ENCODE peak calls at places on chromosomes 16 and 17, in seven cellular contexts. One of them, this sample, is unnamed.

GRCh38 chr17:58591455-58591854 is 77.0 kb upstream of the MTMR4 start:
- DNase-seq in H1: no peak
- DNase-seq in Panc1: no peak
- DNase-seq in stomach: no peak
- DNase-seq in HL-60: no peak
- DNase-seq in endothelial cell of umbilical vein: no peak
- DNase-seq in GM23338: peak; percentile 42
- DNase-seq in this sample: no peak

GRCh38 chr16:86901483-86901882 is 323.1 kb downstream of the FOXL1 start:
- DNase-seq in H1: no peak
- DNase-seq in stomach: no peak
- DNase-seq in Panc1: no peak
- DNase-seq in GM23338: no peak
- DNase-seq in HL-60: no peak
- DNase-seq in endothelial cell of umbilical vein: peak; percentile 94
- DNase-seq in this sample: no peak

GRCh38 chr17:781920-782731 is at the start of the genes GLOD4 and MRM3:
- DNase-seq in HL-60: peak; percentile 70
- DNase-seq in H1: no peak
- DNase-seq in endothelial cell of umbilical vein: peak; percentile 92
- DNase-seq in Panc1: peak; percentile 62
- DNase-seq in GM23338: peak; percentile 84
- DNase-seq in stomach: peak; percentile 97
- DNase-seq in this sample: no peak

GRCh38 chr17:16419929-16420271 is 4.5 kb downstream of the TRPV2 start:
- DNase-seq in endothelial cell of umbilical vein: no peak
- DNase-seq in HL-60: no peak
- DNase-seq in GM23338: no peak
- DNase-seq in stomach: no peak
- DNase-seq in Panc1: no peak
- DNase-seq in H1: no peak
- DNase-seq in this sample: no peak

GRCh38 chr17:1469231-1469852 is 13.3 kb upstream of the CRK start:
- DNase-seq in H1: no peak
- DNase-seq in endothelial cell of umbilical vein: no peak
- DNase-seq in Panc1: no peak
- DNase-seq in GM23338: peak; percentile 72
- DNase-seq in stomach: no peak
- DNase-seq in HL-60: no peak
- DNase-seq in this sample: no peak

GRCh38 chr17:60082946-60083471 is 4.3 kb upstream of the HEATR6 start:
- DNase-seq in endothelial cell of umbilical vein: no peak
- DNase-seq in stomach: no peak
- DNase-seq in GM23338: no peak
- DNase-seq in HL-60: no peak
- DNase-seq in Panc1: no peak
- DNase-seq in H1: no peak
- DNase-seq in this sample: no peak

GRCh38 chr16:54006693-54007092 is 279.9 kb downstream of the IRX3 start:
- DNase-seq in stomach: no peak
- DNase-seq in H1: no peak
- DNase-seq in HL-60: no peak
- DNase-seq in GM23338: no peak
- DNase-seq in Panc1: no peak
- DNase-seq in endothelial cell of umbilical vein: no peak
- DNase-seq in this sample: no peak

GRCh38 chr16:30066882-30067583 is 1.5 kb downstream of the ALDOA start:
- DNase-seq in H1: no peak
- DNase-seq in endothelial cell of umbilical vein: no peak
- DNase-seq in HL-60: no peak
- DNase-seq in Panc1: no peak
- DNase-seq in stomach: no peak
- DNase-seq in GM23338: no peak
- DNase-seq in this sample: no peak

GRCh38 chr17:39139137-39139516 is 12.3 kb downstream of the PLXDC1 start:
- DNase-seq in HL-60: no peak
- DNase-seq in H1: no peak
- DNase-seq in Panc1: no peak
- DNase-seq in GM23338: no peak
- DNase-seq in endothelial cell of umbilical vein: no peak
- DNase-seq in stomach: no peak
- DNase-seq in this sample: no peak

GRCh38 chr17:1485748-1486376 is 6.6 kb downstream of the MYO1C start:
- DNase-seq in HL-60: no peak
- DNase-seq in endothelial cell of umbilical vein: peak; percentile 39
- DNase-seq in stomach: peak; percentile 73
- DNase-seq in GM23338: peak; percentile 54
- DNase-seq in Panc1: no peak
- DNase-seq in H1: no peak
- DNase-seq in this sample: no peak

GRCh38 chr16:68548947-68549346 is 9.9 kb downstream of the ZFP90 start:
- DNase-seq in Panc1: no peak
- DNase-seq in endothelial cell of umbilical vein: no peak
- DNase-seq in H1: no peak
- DNase-seq in GM23338: no peak
- DNase-seq in HL-60: no peak
- DNase-seq in stomach: no peak
- DNase-seq in this sample: no peak

GRCh38 chr17:15342460-15342859 is 1.1 kb upstream of the TEKT3 start:
- DNase-seq in stomach: no peak
- DNase-seq in GM23338: no peak
- DNase-seq in endothelial cell of umbilical vein: no peak
- DNase-seq in Panc1: no peak
- DNase-seq in H1: no peak
- DNase-seq in HL-60: no peak
- DNase-seq in this sample: no peak

GRCh38 chr17:38745545-38745944 is 2.6 kb downstream of the PCGF2 start:
- DNase-seq in endothelial cell of umbilical vein: no peak
- DNase-seq in Panc1: no peak
- DNase-seq in stomach: no peak
- DNase-seq in GM23338: no peak
- DNase-seq in HL-60: no peak
- DNase-seq in H1: no peak
- DNase-seq in this sample: no peak

GRCh38 chr17:18253187-18253884 is 5.2 kb downstream of the FLII start:
- DNase-seq in GM23338: no peak
- DNase-seq in Panc1: no peak
- DNase-seq in H1: no peak
- DNase-seq in HL-60: no peak
- DNase-seq in stomach: no peak
- DNase-seq in endothelial cell of umbilical vein: no peak
- DNase-seq in this sample: no peak

GRCh38 chr17:9206160-9206988 is 185.1 kb downstream of the NTN1 start:
- DNase-seq in HL-60: no peak
- DNase-seq in endothelial cell of umbilical vein: no peak
- DNase-seq in H1: no peak
- DNase-seq in GM23338: no peak
- DNase-seq in Panc1: no peak
- DNase-seq in stomach: no peak
- DNase-seq in this sample: no peak

GRCh38 chr17:32903774-32904673 is 23.9 kb upstream of the TMEM98 start:
- DNase-seq in H1: no peak
- DNase-seq in Panc1: no peak
- DNase-seq in GM23338: no peak
- DNase-seq in HL-60: no peak
- DNase-seq in endothelial cell of umbilical vein: no peak
- DNase-seq in stomach: no peak
- DNase-seq in this sample: no peak

GRCh38 chr16:89841275-89841674 is 13.0 kb downstream of the SPIRE2 start:
- DNase-seq in stomach: no peak
- DNase-seq in H1: no peak
- DNase-seq in HL-60: no peak
- DNase-seq in endothelial cell of umbilical vein: no peak
- DNase-seq in Panc1: no peak
- DNase-seq in GM23338: no peak
- DNase-seq in this sample: no peak

GRCh38 chr17:69960755-69961154 is 114.3 kb upstream of the KCNJ16 start:
- DNase-seq in stomach: peak; percentile 62
- DNase-seq in HL-60: no peak
- DNase-seq in H1: no peak
- DNase-seq in endothelial cell of umbilical vein: no peak
- DNase-seq in Panc1: no peak
- DNase-seq in GM23338: no peak
- DNase-seq in this sample: no peak

GRCh38 chr16:660459-661183 is 7.3 kb upstream of the RHOT2 start:
- DNase-seq in Panc1: no peak
- DNase-seq in endothelial cell of umbilical vein: peak; percentile 88
- DNase-seq in HL-60: peak; percentile 85
- DNase-seq in stomach: peak; percentile 97
- DNase-seq in GM23338: peak; percentile 96
- DNase-seq in H1: no peak
- DNase-seq in this sample: no peak

GRCh38 chr16:48124266-48124665 is 31.5 kb downstream of the ABCC12 start:
- DNase-seq in stomach: no peak
- DNase-seq in HL-60: no peak
- DNase-seq in H1: no peak
- DNase-seq in GM23338: no peak
- DNase-seq in endothelial cell of umbilical vein: no peak
- DNase-seq in Panc1: no peak
- DNase-seq in this sample: no peak

GRCh38 chr16:11360581-11360980 is 15.3 kb downstream of the RMI2 start:
- DNase-seq in HL-60: no peak
- DNase-seq in Panc1: no peak
- DNase-seq in GM23338: no peak
- DNase-seq in endothelial cell of umbilical vein: no peak
- DNase-seq in H1: no peak
- DNase-seq in stomach: no peak
- DNase-seq in this sample: no peak

GRCh38 chr17:48564200-48565023 is 13.7 kb downstream of the HOXB4 start:
- DNase-seq in endothelial cell of umbilical vein: peak; percentile 40
- DNase-seq in H1: no peak
- DNase-seq in HL-60: no peak
- DNase-seq in stomach: no peak
- DNase-seq in Panc1: no peak
- DNase-seq in GM23338: no peak
- DNase-seq in this sample: no peak
- H3K27me3 ChIP-seq in endothelial cell of umbilical vein: no peaks in the 10 kb centered on the region
- H3K27me3 ChIP-seq in H1: peaks cover 100% of the 10 kb centered on the region
- H3K27me3 ChIP-seq in HL-60: peaks cover 43% of the 10 kb centered on the region
- H3K27me3 ChIP-seq in stomach: no peaks in the 10 kb centered on the region
- H3K27me3 ChIP-seq in Panc1: no peaks in the 10 kb centered on the region
- H3K27me3 ChIP-seq in GM23338: peaks cover 100% of the 10 kb centered on the region
- H3K27me3 ChIP-seq in this sample: peaks cover 13% of the 10 kb centered on the region

DNA sequence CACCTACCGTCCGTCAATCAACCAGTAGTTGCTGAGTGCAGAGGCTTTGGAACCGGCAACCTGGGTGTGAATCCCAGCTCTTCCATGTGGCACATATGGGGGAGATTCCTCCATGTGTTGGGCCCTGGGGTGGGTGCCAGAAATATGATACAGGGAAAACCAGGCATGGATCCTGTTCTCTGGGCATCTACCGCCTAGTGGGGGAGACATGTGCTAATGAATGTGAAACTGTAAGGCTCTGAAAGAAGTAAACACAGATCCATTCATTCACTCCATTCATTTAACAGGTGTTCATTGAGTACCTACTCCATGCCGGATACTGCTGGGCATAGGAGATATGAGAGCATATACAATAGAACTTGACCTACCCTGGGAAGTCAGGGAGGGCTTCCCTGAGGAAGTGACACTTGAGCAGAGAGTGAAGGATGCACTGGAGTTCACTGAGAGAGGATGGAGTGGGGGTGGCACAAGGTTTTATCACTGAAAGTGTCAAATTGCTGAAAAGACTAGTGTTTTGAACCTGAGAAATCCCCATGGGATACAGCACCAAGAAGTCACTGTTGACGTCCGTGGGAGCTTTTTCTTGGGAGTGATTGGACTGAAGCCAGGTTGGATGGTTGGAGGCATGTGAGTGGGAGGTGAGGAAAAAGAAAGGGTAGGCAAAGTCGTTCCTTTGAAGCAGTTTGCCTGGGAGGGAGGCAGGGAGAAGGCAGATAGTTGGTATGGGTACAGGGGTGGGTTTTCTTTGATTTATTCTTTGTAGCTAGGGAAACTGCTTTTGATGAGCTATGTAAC is 39.7 kb upstream of the SDK2 start:
- DNase-seq in Panc1: no peak
- DNase-seq in endothelial cell of umbilical vein: no peak
- DNase-seq in stomach: no peak
- DNase-seq in H1: no peak
- DNase-seq in GM23338: no peak
- DNase-seq in HL-60: no peak
- DNase-seq in this sample: no peak
- TF ChIP-seq CTCF in Panc1: no peak
- TF ChIP-seq CTCF in endothelial cell of umbilical vein: no peak
- TF ChIP-seq CTCF in stomach: no peak
- TF ChIP-seq CTCF in H1: no peak
- TF ChIP-seq CTCF in GM23338: no peak
- TF ChIP-seq CTCF in HL-60: no peak
- TF ChIP-seq CTCF in this sample: no peak

GRCh38 chr16:57837305-57838125 is 35.2 kb upstream of the KIFC3 start:
- DNase-seq in GM23338: peak; percentile 22
- DNase-seq in HL-60: no peak
- DNase-seq in H1: no peak
- DNase-seq in stomach: no peak
- DNase-seq in Panc1: no peak
- DNase-seq in endothelial cell of umbilical vein: no peak
- DNase-seq in this sample: no peak

GRCh38 chr16:57842606-57843005 is 40.3 kb upstream of the KIFC3 start:
- DNase-seq in HL-60: no peak
- DNase-seq in endothelial cell of umbilical vein: no peak
- DNase-seq in Panc1: no peak
- DNase-seq in stomach: no peak
- DNase-seq in H1: no peak
- DNase-seq in GM23338: no peak
- DNase-seq in this sample: no peak

GRCh38 chr16:57840833-57841232 is 38.5 kb upstream of the KIFC3 start:
- DNase-seq in Panc1: no peak
- DNase-seq in GM23338: no peak
- DNase-seq in H1: no peak
- DNase-seq in HL-60: no peak
- DNase-seq in stomach: no peak
- DNase-seq in endothelial cell of umbilical vein: no peak
- DNase-seq in this sample: no peak

GRCh38 chr16:57834936-57835335 is 32.6 kb upstream of the KIFC3 start:
- DNase-seq in stomach: no peak
- DNase-seq in GM23338: peak; percentile 58
- DNase-seq in endothelial cell of umbilical vein: no peak
- DNase-seq in Panc1: no peak
- DNase-seq in HL-60: no peak
- DNase-seq in H1: no peak
- DNase-seq in this sample: no peak

DNA sequence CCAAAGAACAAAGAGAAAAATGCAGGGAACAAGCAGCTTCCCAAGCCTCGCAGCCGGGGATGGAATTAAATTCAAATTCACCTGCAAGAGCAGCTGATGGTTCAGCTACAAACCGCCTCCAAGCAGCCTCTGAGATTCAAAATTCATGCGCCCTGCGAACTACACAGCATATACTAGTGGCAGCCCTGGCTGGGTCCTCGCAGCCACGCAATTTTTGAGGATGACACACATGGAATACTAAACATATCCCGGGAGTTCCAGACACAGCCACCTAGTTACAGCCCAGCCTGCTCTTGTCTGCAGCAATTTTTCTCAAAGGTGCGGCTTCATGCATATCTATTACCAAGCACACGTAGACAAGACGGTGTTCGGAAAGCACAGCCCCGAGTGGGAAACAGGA is 35.9 kb upstream of the KIFC3 start:
- DNase-seq in stomach: no peak
- DNase-seq in GM23338: no peak
- DNase-seq in H1: no peak
- DNase-seq in HL-60: no peak
- DNase-seq in Panc1: no peak
- DNase-seq in endothelial cell of umbilical vein: no peak
- DNase-seq in this sample: no peak
- TF ChIP-seq POLR2AphosphoS5 in stomach: no peak
- TF ChIP-seq POLR2AphosphoS5 in GM23338: no peak
- TF ChIP-seq POLR2AphosphoS5 in H1: no peak
- TF ChIP-seq POLR2AphosphoS5 in HL-60: no peak
- TF ChIP-seq POLR2AphosphoS5 in Panc1: no peak
- TF ChIP-seq POLR2AphosphoS5 in endothelial cell of umbilical vein: no peak
- TF ChIP-seq POLR2AphosphoS5 in this sample: no peak

GRCh38 chr17:78313735-78314648 is 45.9 kb downstream of the SOCS3 start:
- DNase-seq in Panc1: no peak
- DNase-seq in H1: peak; percentile 77
- DNase-seq in HL-60: peak; percentile 55
- DNase-seq in stomach: peak; percentile 90
- DNase-seq in GM23338: peak; percentile 92
- DNase-seq in endothelial cell of umbilical vein: peak; percentile 65
- DNase-seq in this sample: no peak
- H3K27me3 ChIP-seq in Panc1: no peaks in the 10 kb centered on the region
- H3K27me3 ChIP-seq in H1: no peaks in the 10 kb centered on the region
- H3K27me3 ChIP-seq in HL-60: peaks cover 5% of the 10 kb centered on the region
- H3K27me3 ChIP-seq in stomach: no peaks in the 10 kb centered on the region
- H3K27me3 ChIP-seq in GM23338: peaks cover 3% of the 10 kb centered on the region
- H3K27me3 ChIP-seq in endothelial cell of umbilical vein: no peaks in the 10 kb centered on the region
- H3K27me3 ChIP-seq in this sample: no peaks in the 10 kb centered on the region